ENCODE peak calls at places on chromosomes 13 and 19, in ten cellular contexts. R, G, W, M, N, Q, S, V, U and L are unnamed samples.

GRCh38 chr13:46295531-46296464 is 84.1 kb downstream of the LRRC63 start:
- DNase-seq in R (peak; percentile 69), G (no peak), W (peak; percentile 99), M (peak; percentile 44), N (no peak), Q (peak; percentile 93), S (no peak), V (no peak), U (peak; percentile 98), L (no peak)

GRCh38 chr19:18433039-18433691 is 4.8 kb downstream of the ISYNA1 start:
- DNase-seq in R (peak; percentile 38), G (no peak), W (no peak), M (peak; percentile 87), N (peak; percentile 70), Q (no peak), S (no peak), V (no peak), U (no peak), L (no peak)

GRCh38 chr13:21576424-21576823 is 27.5 kb downstream of the MICU2 start:
- DNase-seq in R (no peak), G (no peak), W (no peak), M (no peak), N (no peak), Q (no peak), S (no peak), V (no peak), U (no peak), L (no peak)

GRCh38 chr19:11505032-11505503 is 571 bp downstream of the ZNF653 start:
- DNase-seq in R (peak; percentile 97), G (no peak), W (peak; percentile 89), M (peak; percentile 98), N (peak; percentile 99), Q (peak; percentile 92), S (peak; percentile 97), V (peak; percentile 98), U (peak; percentile 70), L (peak; percentile 95)

GRCh38 chr19:33755314-33756020 is 41.2 kb upstream of the KCTD15 start:
- DNase-seq in R (no peak), G (no peak), W (no peak), M (no peak), N (no peak), Q (no peak), S (no peak), V (no peak), U (no peak), L (no peak)

GRCh38 chr19:53871448-53871847 is 3.8 kb downstream of the MYADM start:
- DNase-seq in R (no peak), G (no peak), W (no peak), M (peak; percentile 65), N (no peak), Q (no peak), S (no peak), V (no peak), U (no peak), L (no peak)

GRCh38 chr13:29702912-29703351 is 107.4 kb upstream of the SLC7A1 start:
- DNase-seq in R (no peak), G (peak; percentile 82), W (peak; percentile 92), M (no peak), N (peak; percentile 18), Q (peak; percentile 98), S (no peak), V (no peak), U (peak; percentile 94), L (no peak)

GRCh38 chr19:50333235-50333736 is 4.1 kb upstream of the KCNC3 start:
- DNase-seq in R (peak; percentile 92), G (no peak), W (peak; percentile 72), M (peak; percentile 95), N (peak; percentile 96), Q (peak; percentile 42), S (no peak), V (peak; percentile 95), U (peak; percentile 27), L (peak; percentile 94)

GRCh38 chr13:28099396-28100148 is 804 bp downstream of the FLT3 start:
- DNase-seq in R (no peak), G (no peak), W (no peak), M (peak; percentile 21), N (peak; percentile 20), Q (no peak), S (no peak), V (no peak), U (no peak), L (no peak)

GRCh38 chr13:28097503-28097902 is 2.9 kb downstream of the FLT3 start:
- DNase-seq in R (no peak), G (no peak), W (no peak), M (no peak), N (no peak), Q (no peak), S (no peak), V (no peak), U (no peak), L (no peak)

DNA sequence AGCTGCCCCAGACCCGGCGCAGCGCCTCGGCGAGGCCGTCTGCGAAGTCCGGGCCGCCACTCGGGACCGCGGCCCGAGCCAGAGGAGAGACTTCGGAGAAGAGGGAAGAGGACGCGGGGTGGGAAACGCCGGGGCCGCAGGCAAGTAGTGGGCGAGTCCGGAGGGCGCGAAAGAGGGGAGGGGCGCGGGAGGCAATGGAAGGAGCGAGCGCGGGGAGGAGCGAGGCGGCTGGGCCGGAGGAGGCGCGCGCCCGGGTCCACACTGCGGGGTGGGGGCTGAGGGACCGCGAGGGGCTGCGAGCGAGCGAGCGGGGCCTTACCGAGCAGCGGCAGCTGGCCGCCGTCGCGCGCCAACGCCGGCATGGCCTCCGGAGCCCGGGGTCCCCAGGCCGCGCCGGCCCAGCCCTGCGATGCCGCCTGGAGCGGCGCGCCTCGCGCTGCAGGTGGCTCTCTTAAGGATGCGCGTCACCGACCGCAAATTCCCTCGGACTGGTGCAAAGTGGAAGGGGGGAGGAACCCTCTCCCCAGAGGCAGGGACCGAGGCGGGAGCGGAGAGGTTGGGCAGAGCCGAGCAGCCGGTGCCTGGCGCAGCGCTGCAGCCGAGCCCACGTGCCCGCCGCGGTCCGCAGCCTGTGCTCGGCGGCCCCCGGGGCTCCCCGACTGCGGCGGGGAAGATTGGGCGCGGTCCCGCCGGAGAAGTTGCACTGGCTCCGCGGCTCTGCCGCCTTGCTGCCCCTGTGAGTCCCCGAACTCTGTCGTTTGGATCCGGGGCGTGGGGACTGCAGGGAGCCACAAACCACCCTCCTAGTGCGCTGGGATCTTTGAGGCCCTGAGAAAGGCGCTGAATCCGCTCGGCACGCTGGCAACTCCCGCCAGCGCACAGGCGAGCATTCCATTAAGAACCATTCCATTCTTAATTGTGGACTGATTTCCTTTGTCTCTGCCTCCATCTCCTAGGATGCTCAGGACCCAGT is at the start of gene FLT3:
- DNase-seq in R (no peak), G (no peak), W (peak; percentile 2), M (peak; percentile 68), N (peak; percentile 84), Q (peak; percentile 28), S (peak; percentile 21), V (peak; percentile 49), U (no peak), L (peak; percentile 38)
- TF ChIP-seq CTCF in R (no peak), G (no peak), W (no peak), M (no peak), N (no peak), Q (no peak), S (no peak), V (no peak), U (no peak), L (no peak)

GRCh38 chr19:29690842-29691241 is 24.2 kb downstream of the C19orf12 start:
- DNase-seq in R (peak; percentile 62), G (no peak), W (peak; percentile 54), M (peak; percentile 57), N (peak; percentile 83), Q (peak; percentile 42), S (no peak), V (no peak), U (no peak), L (peak; percentile 43)
- TF ChIP-seq CTCF in R (peak; percentile 65), G (peak; percentile 24), W (peak; percentile 34), M (peak; percentile 32), N (peak; percentile 63), Q (peak; percentile 37), S (no peak), V (peak; percentile 36), U (peak; percentile 40), L (no peak)

GRCh38 chr13:60227168-60227567 is 63.4 kb upstream of the DIAPH3 start:
- DNase-seq in R (no peak), G (no peak), W (peak; percentile 2), M (no peak), N (no peak), Q (no peak), S (no peak), V (no peak), U (no peak), L (no peak)

GRCh38 chr13:60230593-60230992 is 66.9 kb upstream of the DIAPH3 start:
- DNase-seq in R (no peak), G (no peak), W (peak; percentile 65), M (no peak), N (no peak), Q (peak; percentile 35), S (no peak), V (peak; percentile 84), U (no peak), L (no peak)

GRCh38 chr13:60221581-60221980 is 57.9 kb upstream of the DIAPH3 start:
- DNase-seq in R (no peak), G (no peak), W (no peak), M (no peak), N (no peak), Q (no peak), S (no peak), V (no peak), U (no peak), L (no peak)

GRCh38 chr13:60229708-60230272 is 66.1 kb upstream of the DIAPH3 start:
- DNase-seq in R (no peak), G (no peak), W (peak; percentile 4), M (no peak), N (no peak), Q (no peak), S (no peak), V (no peak), U (no peak), L (no peak)

GRCh38 chr13:60226507-60226906 is 62.8 kb upstream of the DIAPH3 start:
- DNase-seq in R (peak; percentile 3), G (no peak), W (peak; percentile 25), M (no peak), N (peak; percentile 51), Q (peak; percentile 36), S (peak; percentile 9), V (peak; percentile 60), U (no peak), L (no peak)
- TF ChIP-seq CTCF in R (peak; percentile 18), G (no peak), W (no peak), M (no peak), N (peak; percentile 42), Q (peak; percentile 62), S (no peak), V (peak; percentile 50), U (peak; percentile 50), L (no peak)

GRCh38 chr13:106350208-106350607 is 185.3 kb downstream of the EFNB2 start:
- DNase-seq in R (no peak), G (no peak), W (no peak), M (no peak), N (peak; percentile 22), Q (no peak), S (no peak), V (no peak), U (no peak), L (no peak)

GRCh38 chr13:106344318-106344717 is 191.1 kb downstream of the EFNB2 start:
- DNase-seq in R (no peak), G (no peak), W (no peak), M (no peak), N (no peak), Q (peak; percentile 89), S (no peak), V (no peak), U (no peak), L (no peak)

GRCh38 chr13:106349080-106349841 is 186.2 kb downstream of the EFNB2 start:
- DNase-seq in R (no peak), G (no peak), W (no peak), M (no peak), N (peak; percentile 62), Q (no peak), S (peak; percentile 67), V (peak; percentile 47), U (no peak), L (peak; percentile 15)

GRCh38 chr13:106343831-106344230 is 191.6 kb downstream of the EFNB2 start:
- DNase-seq in R (no peak), G (no peak), W (no peak), M (no peak), N (no peak), Q (peak; percentile 76), S (no peak), V (no peak), U (no peak), L (no peak)

DNA sequence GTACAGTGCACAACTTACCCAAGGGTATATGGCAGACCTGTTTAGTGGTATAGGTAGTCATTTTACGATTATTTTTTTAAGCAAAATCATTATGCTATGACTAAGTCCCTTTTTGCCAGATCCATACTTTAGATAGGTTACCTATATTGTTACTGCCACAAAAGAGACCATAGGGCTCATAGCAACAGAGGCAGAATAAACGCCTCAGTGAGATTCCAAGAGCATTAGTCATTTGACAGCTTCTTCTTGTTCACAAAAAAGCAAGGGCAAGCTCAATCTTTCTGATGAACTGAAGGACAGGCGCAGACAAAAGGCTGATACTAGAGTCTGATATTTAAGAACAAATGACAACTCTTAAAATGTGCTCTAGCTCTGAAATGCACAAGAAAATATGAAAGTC is 187.4 kb downstream of the EFNB2 start:
- DNase-seq in R (no peak), G (no peak), W (peak; percentile 13), M (no peak), N (peak; percentile 66), Q (peak; percentile 34), S (no peak), V (peak; percentile 23), U (no peak), L (no peak)
- TF ChIP-seq CTCF in R (no peak), G (no peak), W (no peak), M (no peak), N (no peak), Q (no peak), S (no peak), V (no peak), U (no peak), L (no peak)